ENCODE peak calls at places on chromosome 22, in ten cellular contexts. I is activated CD4-positive, alpha-beta T cell treated with anti-CD3 and anti-CD28 coated beads for 24 hours; M is NCI-H2107; Y is COR-L47; D is hepatic stellate cell; F is NCI-H345; E is T-helper 2 cell; V is AG10803; T is fibroblast of pulmonary artery; Q is ACHN. B is an unnamed sample.

GRCh38 chr22:43860831-43861230 is 1.5 kb downstream of the SULT4A1 start:
- DNase-seq in I (no peak), M (no peak), Y (no peak), D (no peak), F (no peak), E (no peak), V (no peak), T (no peak), Q (no peak), B (no peak)

GRCh38 chr22:38609371-38609770 is 39.4 kb upstream of the DMC1 start:
- DNase-seq in I (no peak), M (no peak), Y (no peak), D (no peak), F (no peak), E (no peak), V (no peak), T (no peak), Q (no peak), B (no peak)

GRCh38 chr22:12601870-12602779 is 2925.9 kb upstream of the OR11H1 start:
- DNase-seq in I (no peak), M (no peak), Y (no peak), D (no peak), F (no peak), E (no peak), V (no peak), T (no peak), Q (no peak), B (no peak)

GRCh38 chr22:21657361-21658118 is 8.3 kb upstream of the PPIL2 start:
- DNase-seq in I (peak), M (peak), Y (peak), D (peak), F (peak), E (peak), V (peak), T (peak), Q (peak), B (peak)

GRCh38 chr22:31361743-31362142 is 15.6 kb upstream of the PATZ1 start:
- DNase-seq in I (no peak), M (no peak), Y (no peak), D (no peak), F (no peak), E (no peak), V (no peak), T (no peak), Q (no peak), B (no peak)

GRCh38 chr22:22684605-22685561 is 40.5 kb downstream of the GGTLC2 start:
- DNase-seq in I (no peak), M (no peak), Y (no peak), D (no peak), F (peak), E (no peak), V (peak), T (peak), Q (peak), B (no peak)

GRCh38 chr22:44755418-44755817 is 3.0 kb downstream of the ARHGAP8 start:
- DNase-seq in I (no peak), M (no peak), Y (no peak), D (no peak), F (no peak), E (no peak), V (no peak), T (no peak), Q (no peak), B (no peak)

GRCh38 chr22:44685384-44686056 is 16.5 kb upstream of the PRR5 start:
- DNase-seq in I (peak), M (peak), Y (no peak), D (peak), F (peak), E (peak), V (peak), T (peak), Q (peak), B (peak)

GRCh38 chr22:19933328-19934241 is 8.0 kb upstream of the COMT start:
- DNase-seq in I (no peak), M (no peak), Y (peak), D (no peak), F (no peak), E (no peak), V (no peak), T (no peak), Q (no peak), B (no peak)

GRCh38 chr22:19810381-19811141 is 44.1 kb downstream of the GNB1L start:
- DNase-seq in I (no peak), M (no peak), Y (no peak), D (peak), F (no peak), E (no peak), V (peak), T (peak), Q (no peak), B (no peak)